ENCODE peak calls at places on chromosomes 1 and 21, in seven cellular contexts. One of them, this sample, is unnamed.

GRCh38 chr1:160795951-160796383 is at the start of gene LY9:
- DNase-seq in mesendoderm: no peak
- DNase-seq in uterus: no peak
- DNase-seq in ovary: no peak
- DNase-seq in CD8-positive, alpha-beta memory T cell: peak; percentile 93
- DNase-seq in IMR-90: no peak
- DNase-seq in PC-9: no peak
- DNase-seq in this sample: no peak

GRCh38 chr1:227944931-227945890 is 2.5 kb downstream of the WNT9A start:
- DNase-seq in mesendoderm: no peak
- DNase-seq in PC-9: peak; percentile 77
- DNase-seq in IMR-90: no peak
- DNase-seq in ovary: peak; percentile 36
- DNase-seq in CD8-positive, alpha-beta memory T cell: no peak
- DNase-seq in uterus: peak; percentile 15
- DNase-seq in this sample: no peak

GRCh38 chr1:203536981-203537455 is 43.1 kb downstream of the OPTC start:
- DNase-seq in mesendoderm: no peak
- DNase-seq in uterus: peak; percentile 49
- DNase-seq in CD8-positive, alpha-beta memory T cell: no peak
- DNase-seq in PC-9: peak; percentile 74
- DNase-seq in IMR-90: peak; percentile 89
- DNase-seq in ovary: no peak
- DNase-seq in this sample: no peak

GRCh38 chr1:116855220-116855619 is 54.5 kb upstream of the PTGFRN start:
- DNase-seq in mesendoderm: peak; percentile 56
- DNase-seq in ovary: peak; percentile 25
- DNase-seq in IMR-90: no peak
- DNase-seq in CD8-positive, alpha-beta memory T cell: no peak
- DNase-seq in uterus: peak; percentile 37
- DNase-seq in PC-9: peak; percentile 17
- DNase-seq in this sample: no peak

GRCh38 chr1:172351761-172352161 is 68.7 kb upstream of the C1orf105 start:
- DNase-seq in IMR-90: peak; percentile 74
- DNase-seq in mesendoderm: no peak
- DNase-seq in ovary: no peak
- DNase-seq in uterus: no peak
- DNase-seq in CD8-positive, alpha-beta memory T cell: no peak
- DNase-seq in PC-9: peak; percentile 54
- DNase-seq in this sample: no peak

GRCh38 chr1:151146416-151147131 is at the start of gene SEMA6C:
- DNase-seq in PC-9: peak; percentile 94
- DNase-seq in ovary: peak; percentile 94
- DNase-seq in uterus: peak; percentile 96
- DNase-seq in CD8-positive, alpha-beta memory T cell: peak; percentile 81
- DNase-seq in IMR-90: peak; percentile 86
- DNase-seq in mesendoderm: peak; percentile 95
- DNase-seq in this sample: peak; percentile 96

GRCh38 chr1:25998075-25998761 is 355 bp upstream of the PAFAH2 start:
- DNase-seq in CD8-positive, alpha-beta memory T cell: peak; percentile 96
- DNase-seq in mesendoderm: peak; percentile 100
- DNase-seq in PC-9: peak; percentile 91
- DNase-seq in IMR-90: peak; percentile 100
- DNase-seq in uterus: peak; percentile 97
- DNase-seq in ovary: peak; percentile 97
- DNase-seq in this sample: peak; percentile 97

GRCh38 chr21:39452207-39452964 is 616 bp downstream of the SH3BGR start:
- DNase-seq in ovary: no peak
- DNase-seq in CD8-positive, alpha-beta memory T cell: no peak
- DNase-seq in IMR-90: peak; percentile 83
- DNase-seq in mesendoderm: no peak
- DNase-seq in uterus: no peak
- DNase-seq in PC-9: no peak
- DNase-seq in this sample: no peak

GRCh38 chr1:224540535-224540934 is 75.6 kb upstream of the CNIH3 start:
- DNase-seq in CD8-positive, alpha-beta memory T cell: no peak
- DNase-seq in uterus: no peak
- DNase-seq in PC-9: no peak
- DNase-seq in ovary: no peak
- DNase-seq in mesendoderm: no peak
- DNase-seq in IMR-90: no peak
- DNase-seq in this sample: no peak

GRCh38 chr1:154895779-154896178 is 25.7 kb upstream of the KCNN3 start:
- DNase-seq in PC-9: no peak
- DNase-seq in CD8-positive, alpha-beta memory T cell: no peak
- DNase-seq in uterus: no peak
- DNase-seq in ovary: no peak
- DNase-seq in mesendoderm: no peak
- DNase-seq in IMR-90: no peak
- DNase-seq in this sample: no peak

GRCh38 chr1:6133146-6133895 is 46.8 kb downstream of the CHD5 start:
- DNase-seq in ovary: no peak
- DNase-seq in uterus: no peak
- DNase-seq in mesendoderm: no peak
- DNase-seq in CD8-positive, alpha-beta memory T cell: no peak
- DNase-seq in PC-9: no peak
- DNase-seq in IMR-90: no peak
- DNase-seq in this sample: no peak

GRCh38 chr1:8011923-8012858 is 13.9 kb downstream of the ERRFI1 start:
- DNase-seq in uterus: no peak
- DNase-seq in CD8-positive, alpha-beta memory T cell: no peak
- DNase-seq in mesendoderm: no peak
- DNase-seq in IMR-90: no peak
- DNase-seq in ovary: no peak
- DNase-seq in PC-9: no peak
- DNase-seq in this sample: no peak

GRCh38 chr1:14442669-14443068 is 155.8 kb upstream of the KAZN start:
- DNase-seq in uterus: no peak
- DNase-seq in IMR-90: no peak
- DNase-seq in mesendoderm: peak; percentile 42
- DNase-seq in PC-9: no peak
- DNase-seq in CD8-positive, alpha-beta memory T cell: no peak
- DNase-seq in ovary: no peak
- DNase-seq in this sample: no peak

GRCh38 chr1:201190624-201191051 is at the start of gene IGFN1:
- DNase-seq in uterus: no peak
- DNase-seq in PC-9: peak; percentile 65
- DNase-seq in CD8-positive, alpha-beta memory T cell: no peak
- DNase-seq in IMR-90: no peak
- DNase-seq in ovary: no peak
- DNase-seq in mesendoderm: peak; percentile 58
- DNase-seq in this sample: no peak
- H3K27ac ChIP-seq in uterus: peak within 1 kb of the TSS; percentile 73
- H3K27ac ChIP-seq in PC-9: no peak within 1 kb of the TSS
- H3K27ac ChIP-seq in CD8-positive, alpha-beta memory T cell: no peak within 1 kb of the TSS
- H3K27ac ChIP-seq in IMR-90: no peak within 1 kb of the TSS
- H3K27ac ChIP-seq in ovary: no peak within 1 kb of the TSS
- H3K27ac ChIP-seq in mesendoderm: no peak within 1 kb of the TSS
- H3K27ac ChIP-seq in this sample: no peak within 1 kb of the TSS

GRCh38 chr1:33341190-33341589 is 20.3 kb upstream of the A3GALT2 start:
- DNase-seq in ovary: no peak
- DNase-seq in PC-9: no peak
- DNase-seq in CD8-positive, alpha-beta memory T cell: no peak
- DNase-seq in mesendoderm: no peak
- DNase-seq in uterus: no peak
- DNase-seq in IMR-90: no peak
- DNase-seq in this sample: no peak
- H3K27ac ChIP-seq in ovary: no peak overlapping the region
- H3K27ac ChIP-seq in PC-9: no peak overlapping the region
- H3K27ac ChIP-seq in CD8-positive, alpha-beta memory T cell: no peak overlapping the region
- H3K27ac ChIP-seq in mesendoderm: no peak overlapping the region
- H3K27ac ChIP-seq in uterus: peak overlapping the region; percentile 75
- H3K27ac ChIP-seq in IMR-90: peak overlapping the region; percentile 71
- H3K27ac ChIP-seq in this sample: peak overlapping the region; percentile 89

GRCh38 chr1:230855886-230856285 is 12.4 kb downstream of the C1orf198 start:
- DNase-seq in CD8-positive, alpha-beta memory T cell: no peak
- DNase-seq in ovary: no peak
- DNase-seq in PC-9: no peak
- DNase-seq in mesendoderm: peak; percentile 40
- DNase-seq in IMR-90: peak; percentile 58
- DNase-seq in uterus: no peak
- DNase-seq in this sample: no peak
- H3K27ac ChIP-seq in CD8-positive, alpha-beta memory T cell: no peak overlapping the region
- H3K27ac ChIP-seq in ovary: no peak overlapping the region
- H3K27ac ChIP-seq in PC-9: no peak overlapping the region
- H3K27ac ChIP-seq in mesendoderm: peak overlapping the region; percentile 64
- H3K27ac ChIP-seq in IMR-90: peak overlapping the region; percentile 41
- H3K27ac ChIP-seq in uterus: no peak overlapping the region
- H3K27ac ChIP-seq in this sample: peak overlapping the region; percentile 89

GRCh38 chr1:156522443-156522970 is 21.9 kb upstream of the MEF2D start:
- DNase-seq in PC-9: no peak
- DNase-seq in IMR-90: no peak
- DNase-seq in mesendoderm: no peak
- DNase-seq in uterus: no peak
- DNase-seq in CD8-positive, alpha-beta memory T cell: no peak
- DNase-seq in ovary: no peak
- DNase-seq in this sample: no peak
- H3K27ac ChIP-seq in PC-9: no peak overlapping the region
- H3K27ac ChIP-seq in IMR-90: no peak overlapping the region
- H3K27ac ChIP-seq in mesendoderm: no peak overlapping the region
- H3K27ac ChIP-seq in uterus: no peak overlapping the region
- H3K27ac ChIP-seq in CD8-positive, alpha-beta memory T cell: no peak overlapping the region
- H3K27ac ChIP-seq in ovary: no peak overlapping the region
- H3K27ac ChIP-seq in this sample: no peak overlapping the region

GRCh38 chr1:232599178-232600041 is 30.5 kb downstream of the SIPA1L2 start:
- DNase-seq in CD8-positive, alpha-beta memory T cell: no peak
- DNase-seq in PC-9: no peak
- DNase-seq in mesendoderm: peak; percentile 51
- DNase-seq in ovary: no peak
- DNase-seq in IMR-90: peak; percentile 47
- DNase-seq in uterus: no peak
- DNase-seq in this sample: no peak
- H3K27ac ChIP-seq in CD8-positive, alpha-beta memory T cell: no peak overlapping the region
- H3K27ac ChIP-seq in PC-9: no peak overlapping the region
- H3K27ac ChIP-seq in mesendoderm: no peak overlapping the region
- H3K27ac ChIP-seq in ovary: no peak overlapping the region
- H3K27ac ChIP-seq in IMR-90: no peak overlapping the region
- H3K27ac ChIP-seq in uterus: no peak overlapping the region
- H3K27ac ChIP-seq in this sample: no peak overlapping the region

GRCh38 chr1:101162736-101163405 is 73.9 kb upstream of the S1PR1 start:
- DNase-seq in uterus: no peak
- DNase-seq in ovary: no peak
- DNase-seq in mesendoderm: no peak
- DNase-seq in CD8-positive, alpha-beta memory T cell: no peak
- DNase-seq in IMR-90: no peak
- DNase-seq in PC-9: no peak
- DNase-seq in this sample: no peak
- H3K27ac ChIP-seq in uterus: peak overlapping the region; percentile 74
- H3K27ac ChIP-seq in ovary: no peak overlapping the region
- H3K27ac ChIP-seq in mesendoderm: no peak overlapping the region
- H3K27ac ChIP-seq in CD8-positive, alpha-beta memory T cell: no peak overlapping the region
- H3K27ac ChIP-seq in IMR-90: no peak overlapping the region
- H3K27ac ChIP-seq in PC-9: no peak overlapping the region
- H3K27ac ChIP-seq in this sample: no peak overlapping the region

DNA sequence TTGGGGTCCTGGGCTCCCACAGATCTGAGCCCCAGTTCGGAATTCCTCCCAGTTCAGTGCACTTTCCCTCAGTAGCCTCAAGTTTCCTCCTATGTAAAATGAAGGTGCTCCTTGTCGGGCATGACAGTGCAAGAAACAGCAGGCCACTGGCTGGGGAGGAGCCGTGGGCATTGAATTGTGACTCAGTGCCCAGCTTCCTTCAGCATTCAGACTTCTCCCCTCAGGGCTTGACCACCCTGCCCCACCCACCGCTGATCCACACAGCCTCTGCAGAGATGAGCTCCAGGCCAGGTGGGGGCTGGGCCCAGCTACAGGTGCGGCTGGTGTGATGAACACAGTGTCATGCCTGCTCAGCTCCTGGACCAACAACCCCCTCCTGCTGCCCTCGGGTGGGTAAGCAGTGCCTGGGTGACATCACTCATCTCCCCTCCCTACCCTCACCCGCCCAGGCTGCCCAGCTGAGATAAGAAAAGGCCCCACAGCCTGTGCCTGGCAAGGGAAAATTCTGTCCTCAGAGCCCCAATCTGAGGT is 4.9 kb downstream of the MOB3C start:
- DNase-seq in IMR-90: no peak
- DNase-seq in PC-9: peak; percentile 100
- DNase-seq in CD8-positive, alpha-beta memory T cell: no peak
- DNase-seq in ovary: no peak
- DNase-seq in uterus: no peak
- DNase-seq in mesendoderm: no peak
- DNase-seq in this sample: no peak
- H3K27ac ChIP-seq in IMR-90: no peak overlapping the region
- H3K27ac ChIP-seq in PC-9: peak overlapping the region; percentile 99
- H3K27ac ChIP-seq in CD8-positive, alpha-beta memory T cell: no peak overlapping the region
- H3K27ac ChIP-seq in ovary: no peak overlapping the region
- H3K27ac ChIP-seq in uterus: no peak overlapping the region
- H3K27ac ChIP-seq in mesendoderm: no peak overlapping the region
- H3K27ac ChIP-seq in this sample: no peak overlapping the region